ENCODE peak calls at places on chromosomes 11 and 22, in six cellular contexts. C, P, W, H, J and I are unnamed samples.

GRCh38 chr22:23181763-23182288 is 1.5 kb downstream of the BCR start:
- DNase-seq in P (no peak), J (no peak), H (no peak), W (no peak), C (no peak), I (no peak)

GRCh38 chr22:37496651-37497599 is 10.7 kb upstream of the MFNG start:
- DNase-seq in C (no peak), H (no peak), P (no peak), J (no peak), W (no peak), I (no peak)

GRCh38 chr11:35424157-35424945 is 5.0 kb upstream of the SLC1A2 start:
- DNase-seq in C (no peak), P (no peak), H (no peak), J (no peak), W (no peak), I (no peak)

GRCh38 chr11:8794677-8795103 is 112.1 kb downstream of the RPL27A start:
- DNase-seq in H (no peak), W (no peak), C (no peak), P (no peak), J (peak; percentile 93), I (no peak)

GRCh38 chr11:110186867-110187266 is 93.7 kb downstream of the ZC3H12C start:
- DNase-seq in J (no peak), C (no peak), H (no peak), P (no peak), W (no peak), I (no peak)

GRCh38 chr11:131326829-131327228 is 43.6 kb upstream of the NTM start:
- DNase-seq in J (no peak), C (no peak), P (no peak), W (no peak), H (no peak), I (no peak)

GRCh38 chr11:69963533-69964246 is 114.4 kb upstream of the ANO1 start:
- DNase-seq in P (no peak), W (no peak), C (no peak), J (no peak), H (no peak), I (no peak)

GRCh38 chr22:44700456-44700855 is 1.5 kb upstream of the PRR5 start:
- DNase-seq in C (no peak), W (no peak), P (no peak), H (no peak), J (no peak), I (no peak)

GRCh38 chr11:19093976-19094375 is 23.0 kb upstream of the ZDHHC13 start:
- DNase-seq in W (no peak), C (no peak), J (no peak), P (no peak), H (no peak), I (no peak)

GRCh38 chr11:108224908-108225786 is 2.3 kb downstream of the ATM start:
- DNase-seq in W (no peak), H (no peak), C (no peak), J (no peak), P (no peak), I (no peak)

GRCh38 chr11:123318623-123319022 is 111.4 kb upstream of the GRAMD1B start:
- DNase-seq in P (no peak), J (no peak), C (no peak), H (no peak), W (no peak), I (no peak)

GRCh38 chr22:29907753-29908515 is 25.0 kb downstream of the MTMR3 start:
- DNase-seq in C (no peak), W (peak; percentile 59), J (peak; percentile 75), H (no peak), P (no peak), I (no peak)

GRCh38 chr22:42385691-42386090 is 46.5 kb downstream of the NFAM1 start:
- DNase-seq in C (no peak), W (no peak), H (no peak), P (no peak), J (no peak), I (no peak)

GRCh38 chr22:35367331-35367886 is 13.5 kb upstream of the HMOX1 start:
- DNase-seq in J (no peak), W (no peak), P (no peak), H (peak; percentile 65), C (no peak), I (no peak)

GRCh38 chr11:83097671-83098070 is 26.0 kb upstream of the RAB30 start:
- DNase-seq in J (no peak), H (no peak), W (no peak), C (no peak), P (no peak), I (no peak)

GRCh38 chr22:47126344-47126811 is 363.9 kb downstream of the TBC1D22A start:
- DNase-seq in P (no peak), W (no peak), H (no peak), J (no peak), C (no peak), I (no peak)

GRCh38 chr11:2529173-2529572 is 84.4 kb downstream of the KCNQ1 start:
- DNase-seq in W (no peak), H (no peak), J (no peak), P (no peak), C (no peak), I (no peak)

GRCh38 chr11:75498556-75499255 is 27.0 kb downstream of the GDPD5 start:
- DNase-seq in H (no peak), P (no peak), J (no peak), C (no peak), W (no peak), I (no peak)

GRCh38 chr11:4891996-4892640 is 10.4 kb downstream of the OR51T1 start:
- DNase-seq in H (no peak), J (no peak), W (peak; percentile 22), P (no peak), C (no peak), I (no peak)

GRCh38 chr22:24417901-24418641 is 9.3 kb upstream of the ADORA2A start:
- DNase-seq in C (no peak), W (no peak), P (no peak), H (no peak), J (no peak), I (no peak)

GRCh38 chr11:72682238-72682872 is 8.1 kb upstream of the PDE2A start:
- DNase-seq in P (no peak), W (no peak), C (no peak), H (no peak), J (no peak), I (no peak)

GRCh38 chr11:72684236-72684912 is 10.2 kb upstream of the PDE2A start:
- DNase-seq in C (peak; percentile 84), P (no peak), J (peak; percentile 49), H (no peak), W (peak; percentile 80), I (peak; percentile 84)

GRCh38 chr11:72685560-72686480 is 11.6 kb upstream of the PDE2A start:
- DNase-seq in J (no peak), P (no peak), C (no peak), H (no peak), W (no peak), I (no peak)

GRCh38 chr11:72681226-72682153 is 7.3 kb upstream of the PDE2A start:
- DNase-seq in W (no peak), P (no peak), C (no peak), H (no peak), J (no peak), I (no peak)

DNA sequence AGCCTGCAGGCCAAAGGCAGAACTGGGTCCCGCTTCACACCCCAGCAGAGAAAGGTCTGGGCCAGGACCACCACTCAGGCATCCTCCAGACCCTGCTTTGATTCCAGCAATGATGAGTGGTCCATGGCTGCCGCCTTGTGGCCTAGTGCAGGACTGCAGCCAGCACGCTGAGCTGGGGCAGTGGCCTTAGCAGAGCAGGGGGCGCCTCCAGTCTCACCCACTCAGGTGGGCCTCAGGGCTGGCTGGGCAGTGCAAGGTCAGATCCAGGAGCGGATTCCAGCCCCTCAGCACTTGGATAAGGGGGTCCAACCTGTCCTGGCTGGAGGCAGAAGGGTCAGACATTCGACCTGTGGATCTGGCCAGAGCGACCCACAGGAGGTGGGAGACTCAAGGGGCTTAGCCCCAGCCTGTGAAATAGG is 9.6 kb upstream of the PDE2A start:
- DNase-seq in J (peak; percentile 33), P (no peak), H (no peak), W (peak; percentile 75), C (peak; percentile 85), I (peak; percentile 85)
- TF ChIP-seq TAF1 in J (no peak), P (no peak), H (no peak), W (no peak), C (no peak), I (no peak)

GRCh38 chr11:43685483-43685882 is 4.9 kb downstream of the HSD17B12 start:
- DNase-seq in C (no peak), H (no peak), W (no peak), P (no peak), J (no peak), I (no peak)

GRCh38 chr11:43681543-43681942 is 1.0 kb downstream of the HSD17B12 start:
- DNase-seq in J (peak; percentile 27), C (no peak), H (no peak), W (no peak), P (no peak), I (no peak)

GRCh38 chr11:43676933-43677332 is 3.6 kb upstream of the HSD17B12 start:
- DNase-seq in W (no peak), C (no peak), P (no peak), J (no peak), H (no peak), I (no peak)

GRCh38 chr11:43686207-43686606 is 5.7 kb downstream of the HSD17B12 start:
- DNase-seq in W (no peak), J (no peak), H (no peak), P (no peak), C (no peak), I (no peak)

DNA sequence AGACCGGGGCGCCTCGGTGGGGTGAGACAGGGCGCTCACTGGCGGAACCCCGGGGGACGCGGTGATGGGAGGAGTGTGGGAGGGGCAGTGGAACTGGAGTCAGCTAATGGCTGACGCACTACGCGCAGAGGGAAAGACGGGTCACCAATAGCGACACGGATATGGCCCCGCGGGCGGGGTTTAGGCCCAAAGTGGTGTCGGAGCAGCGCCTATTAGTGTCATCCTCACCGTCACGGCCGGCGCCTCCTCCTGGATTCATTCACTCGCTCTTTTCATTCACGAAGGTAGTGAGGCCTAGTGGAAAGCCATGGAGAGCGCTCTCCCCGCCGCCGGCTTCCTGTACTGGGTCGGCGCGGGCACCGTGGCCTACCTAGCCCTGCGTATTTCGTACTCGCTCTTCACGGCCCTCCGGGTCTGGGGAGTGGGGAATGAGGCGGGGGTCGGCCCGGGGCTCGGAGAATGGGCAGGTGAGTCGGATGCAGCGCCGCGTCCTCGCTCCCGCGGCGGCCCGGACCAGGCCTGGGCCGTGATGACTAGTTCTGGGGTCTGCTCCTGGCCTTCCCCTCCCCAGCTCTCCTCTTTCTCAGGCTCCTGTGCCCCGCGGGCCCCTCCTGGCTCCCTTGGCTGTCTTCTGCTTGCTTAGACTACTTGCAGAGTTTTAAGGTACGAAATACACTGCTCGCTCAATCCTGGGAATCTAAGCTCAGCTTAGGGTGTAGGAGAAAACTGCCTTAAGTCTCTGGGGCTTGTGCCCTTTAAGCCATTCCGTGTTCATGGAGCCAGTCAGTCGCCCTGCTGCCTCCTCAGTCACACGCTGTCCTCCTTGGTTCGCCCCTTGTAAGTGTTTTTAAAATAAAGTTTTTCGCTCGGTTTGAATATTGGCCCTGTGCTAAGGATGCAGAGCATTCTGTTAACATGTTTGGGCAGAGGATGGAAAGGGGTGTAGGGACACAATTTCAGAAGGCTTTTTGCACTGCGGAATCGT is at the start of gene HSD17B12:
- DNase-seq in J (peak; percentile 98), P (no peak), W (peak; percentile 68), H (peak; percentile 97), C (peak; percentile 92), I (peak; percentile 93)
- TF ChIP-seq POLR2A in J (peak; percentile 94), P (peak; percentile 96), W (peak; percentile 73), H (peak; percentile 97), C (peak; percentile 89), I (peak; percentile 94)

GRCh38 chr11:126680109-126680508 is 320.5 kb downstream of the KIRREL3 start:
- DNase-seq in C (no peak), W (no peak), H (no peak), P (no peak), J (no peak), I (no peak)
- TF ChIP-seq TAF1 in C (no peak), W (no peak), H (no peak), P (no peak), J (no peak), I (no peak)

GRCh38 chr22:41245917-41246499 is 5.3 kb upstream of the CHADL start:
- DNase-seq in H (no peak), W (peak; percentile 37), J (no peak), P (no peak), C (no peak), I (no peak)
- TF ChIP-seq POLR2A in H (no peak), W (no peak), J (no peak), P (no peak), C (no peak), I (no peak)